ENCODE peak calls at places on chromosomes 16 and 17, in nine cellular contexts. Q, A, S, H, Y, M, X, K and J are unnamed samples.

GRCh38 chr17:40321502-40322416 is 12.8 kb downstream of the RARA start:
- DNase-seq in Q (no peak), A (no peak), S (no peak), H (no peak), Y (no peak), M (no peak), X (no peak), K (no peak), J (no peak)

GRCh38 chr16:720507-720989 is 398 bp upstream of the ANTKMT start:
- DNase-seq in Q (no peak), A (peak; percentile 65), S (no peak), H (no peak), Y (no peak), M (peak; percentile 39), X (no peak), K (peak; percentile 31), J (no peak)

GRCh38 chr16:4625617-4626159 is 1.1 kb downstream of the MGRN1 start:
- DNase-seq in Q (no peak), A (no peak), S (no peak), H (no peak), Y (no peak), M (no peak), X (no peak), K (no peak), J (no peak)

GRCh38 chr17:13601317-13601775 is 383 bp downstream of the HS3ST3A1 start:
- DNase-seq in Q (no peak), A (no peak), S (no peak), H (no peak), Y (no peak), M (no peak), X (no peak), K (no peak), J (no peak)

GRCh38 chr17:5584383-5584951 is at the start of gene NLRP1:
- DNase-seq in Q (peak; percentile 96), A (no peak), S (no peak), H (peak; percentile 94), Y (peak; percentile 48), M (peak; percentile 90), X (peak; percentile 84), K (peak; percentile 92), J (peak; percentile 15)

GRCh38 chr17:62094175-62094574 is 29.1 kb upstream of the MED13 start:
- DNase-seq in Q (no peak), A (no peak), S (no peak), H (no peak), Y (no peak), M (no peak), X (no peak), K (no peak), J (no peak)

GRCh38 chr17:45431531-45432404 is 902 bp downstream of the ARHGAP27 start:
- DNase-seq in Q (peak; percentile 59), A (peak; percentile 17), S (peak; percentile 90), H (peak; percentile 63), Y (no peak), M (peak; percentile 35), X (no peak), K (peak; percentile 73), J (no peak)

GRCh38 chr17:81027591-81028505 is 7.1 kb upstream of the BAIAP2 start:
- DNase-seq in Q (no peak), A (no peak), S (no peak), H (no peak), Y (no peak), M (no peak), X (no peak), K (no peak), J (no peak)

GRCh38 chr17:58779446-58779845 is 23.8 kb downstream of the PPM1E start:
- DNase-seq in Q (no peak), A (no peak), S (no peak), H (no peak), Y (no peak), M (no peak), X (no peak), K (no peak), J (no peak)

GRCh38 chr16:68737046-68737729 is at the start of gene CDH1:
- DNase-seq in Q (no peak), A (peak; percentile 18), S (peak; percentile 78), H (no peak), Y (no peak), M (no peak), X (no peak), K (no peak), J (no peak)

GRCh38 chr17:78029697-78030096 is 71.2 kb downstream of the TNRC6C start:
- DNase-seq in Q (no peak), A (no peak), S (no peak), H (no peak), Y (no peak), M (no peak), X (no peak), K (no peak), J (no peak)

GRCh38 chr16:10736926-10737625 is 6.6 kb upstream of the NUBP1 start:
- DNase-seq in Q (peak; percentile 86), A (peak; percentile 51), S (peak; percentile 74), H (peak; percentile 60), Y (no peak), M (peak; percentile 42), X (no peak), K (peak; percentile 67), J (no peak)

GRCh38 chr16:75254359-75254837 is 3.0 kb upstream of the BCAR1 start:
- DNase-seq in Q (no peak), A (no peak), S (no peak), H (no peak), Y (no peak), M (peak; percentile 91), X (no peak), K (peak; percentile 79), J (no peak)

GRCh38 chr16:49652441-49653175 is 203.3 kb downstream of the ZNF423 start:
- DNase-seq in Q (no peak), A (peak; percentile 9), S (no peak), H (no peak), Y (peak; percentile 56), M (no peak), X (no peak), K (no peak), J (peak; percentile 53)

GRCh38 chr17:8318010-8318409 is 8.0 kb downstream of the ARHGEF15 start:
- DNase-seq in Q (no peak), A (no peak), S (no peak), H (no peak), Y (no peak), M (no peak), X (no peak), K (no peak), J (no peak)

GRCh38 chr16:11738742-11739544 is 3.7 kb downstream of the TXNDC11 start:
- DNase-seq in Q (no peak), A (no peak), S (no peak), H (no peak), Y (no peak), M (no peak), X (no peak), K (no peak), J (no peak)

GRCh38 chr17:34902761-34903325 is 58.4 kb downstream of the CCT6B start:
- DNase-seq in Q (no peak), A (no peak), S (no peak), H (no peak), Y (no peak), M (no peak), X (no peak), K (no peak), J (no peak)

GRCh38 chr16:74936902-74937560 is 47.9 kb downstream of the WDR59 start:
- DNase-seq in Q (no peak), A (no peak), S (no peak), H (no peak), Y (peak; percentile 18), M (peak; percentile 80), X (no peak), K (no peak), J (peak; percentile 32)

GRCh38 chr16:64152010-64152767 is 969.7 kb downstream of the CDH11 start:
- DNase-seq in Q (no peak), A (no peak), S (no peak), H (no peak), Y (no peak), M (peak; percentile 40), X (no peak), K (no peak), J (no peak)

GRCh38 chr17:64278614-64279013 is 15.6 kb upstream of the TEX2 start:
- DNase-seq in Q (peak; percentile 36), A (no peak), S (no peak), H (no peak), Y (peak; percentile 31), M (no peak), X (peak; percentile 22), K (peak; percentile 88), J (no peak)

GRCh38 chr16:29738514-29738913 is 7.3 kb downstream of the C16orf54 start:
- DNase-seq in Q (peak; percentile 70), A (no peak), S (no peak), H (peak; percentile 53), Y (no peak), M (no peak), X (no peak), K (no peak), J (no peak)

GRCh38 chr17:67602974-67603373 is 114.8 kb upstream of the NOL11 start:
- DNase-seq in Q (peak; percentile 66), A (peak; percentile 26), S (peak; percentile 68), H (peak; percentile 27), Y (no peak), M (peak; percentile 34), X (no peak), K (peak; percentile 61), J (no peak)

GRCh38 chr16:74603848-74604247 is 3.1 kb downstream of the GLG1 start:
- DNase-seq in Q (no peak), A (no peak), S (no peak), H (no peak), Y (no peak), M (no peak), X (no peak), K (peak; percentile 58), J (no peak)

GRCh38 chr17:6712058-6712853 is 913 bp downstream of the SLC13A5 start:
- DNase-seq in Q (no peak), A (no peak), S (no peak), H (no peak), Y (peak; percentile 7), M (no peak), X (no peak), K (no peak), J (no peak)

GRCh38 chr17:77928519-77929179 is 29.9 kb upstream of the TNRC6C start:
- DNase-seq in Q (no peak), A (no peak), S (no peak), H (no peak), Y (no peak), M (no peak), X (no peak), K (no peak), J (no peak)

GRCh38 chr17:15261818-15262290 is 3.3 kb downstream of the PMP22 start:
- DNase-seq in Q (no peak), A (no peak), S (no peak), H (no peak), Y (no peak), M (peak; percentile 16), X (no peak), K (peak; percentile 51), J (no peak)